ENCODE peak calls at places on chromosomes 13 and 19, in four cellular contexts. J is ovary, M is substantia nigra, Q is mammary epithelial cell. R is an unnamed sample.

GRCh38 chr19:33628921-33629825 is 7.4 kb downstream of the CHST8 start:
- DNase-seq in J (no peak), M (no peak), Q (no peak), R (no peak)

GRCh38 chr13:26719356-26719945 is 41.1 kb downstream of the GPR12 start:
- DNase-seq in J (no peak), M (no peak), Q (no peak), R (no peak)

GRCh38 chr19:13026478-13026999 is 31.3 kb downstream of the NFIX start:
- DNase-seq in J (no peak), M (no peak), Q (peak), R (no peak)

GRCh38 chr19:45767881-45768643 is 990 bp downstream of the SIX5 start:
- DNase-seq in J (peak), M (no peak), Q (peak), R (no peak)

GRCh38 chr13:112032186-112032835 is 34.6 kb upstream of the SOX1 start:
- DNase-seq in J (no peak), M (no peak), Q (peak), R (peak)

GRCh38 chr13:25821761-25822160 is 230.1 kb downstream of the SHISA2 start:
- DNase-seq in J (no peak), M (no peak), Q (no peak), R (no peak)

GRCh38 chr19:44282846-44283245 is 22.0 kb downstream of the ZNF235 start:
- DNase-seq in J (no peak), M (no peak), Q (peak), R (no peak)

GRCh38 chr13:97257800-97258799 is 36.0 kb downstream of the MBNL2 start:
- DNase-seq in J (no peak), M (no peak), Q (peak), R (no peak)

GRCh38 chr19:18373892-18374629 is 11.9 kb upstream of the GDF15 start:
- DNase-seq in J (peak), M (peak), Q (peak), R (peak)

GRCh38 chr13:23447927-23448326 is 14.4 kb upstream of the SACS start:
- DNase-seq in J (no peak), M (no peak), Q (no peak), R (no peak)

GRCh38 chr13:113418722-113419049 is 34.6 kb downstream of the ADPRHL1 start:
- DNase-seq in J (no peak), M (no peak), Q (no peak), R (no peak)

GRCh38 chr19:36807029-36807428 is 31.2 kb downstream of the ZNF790 start:
- DNase-seq in J (no peak), M (no peak), Q (no peak), R (no peak)

GRCh38 chr19:34363930-34364329 is 1.1 kb upstream of the GPI start:
- DNase-seq in J (no peak), M (no peak), Q (no peak), R (no peak)

GRCh38 chr13:40109324-40109958 is 454.0 kb downstream of the COG6 start:
- DNase-seq in J (no peak), M (no peak), Q (peak), R (peak)

GRCh38 chr13:100209857-100210580 is 121.1 kb downstream of the PCCA start:
- DNase-seq in J (no peak), M (no peak), Q (peak), R (no peak)

GRCh38 chr13:106083620-106084350 is 451.7 kb downstream of the EFNB2 start:
- DNase-seq in J (no peak), M (no peak), Q (peak), R (no peak)

DNA sequence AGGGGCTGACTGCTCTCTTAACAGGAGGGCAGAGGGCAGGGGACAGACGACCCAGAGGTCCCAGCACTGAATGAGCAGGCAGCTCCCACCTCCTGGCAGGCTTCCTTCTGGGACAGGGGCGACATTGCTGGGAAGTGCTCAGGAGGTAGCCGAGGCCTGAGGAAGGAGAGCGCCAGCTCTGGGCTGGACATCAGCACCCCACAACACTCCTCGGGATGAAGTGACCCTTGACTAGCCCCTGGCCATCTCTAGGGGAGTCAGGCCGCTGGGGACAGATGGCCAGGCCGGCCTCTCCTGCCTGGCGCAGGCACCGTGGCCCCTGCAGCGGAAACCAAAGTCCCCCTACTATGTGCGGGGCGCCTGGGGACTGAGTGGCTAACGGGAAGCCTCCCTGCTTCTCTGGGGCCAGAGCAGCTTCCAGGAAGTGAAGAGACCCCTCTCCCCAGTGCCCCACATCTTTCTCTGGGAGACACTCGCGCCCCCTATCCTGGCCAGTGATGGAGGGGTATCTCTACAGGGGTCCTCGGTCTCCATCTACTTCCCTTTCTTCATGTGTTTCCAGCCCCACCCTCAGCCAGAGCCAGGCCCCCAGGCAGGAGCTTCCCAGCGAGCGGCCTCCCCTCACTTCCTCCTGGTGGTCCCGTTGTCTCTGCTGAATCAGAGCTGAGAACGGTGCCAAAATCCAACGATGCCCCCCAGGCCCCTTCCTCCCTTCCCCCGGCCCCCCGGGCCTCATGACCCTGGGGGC is 10.0 kb downstream of the PRR36 start:
- DNase-seq in J (peak), M (no peak), Q (no peak), R (no peak)
- H3K27ac ChIP-seq in J (no peak), M (no peak), Q (no peak), R (no peak)

GRCh38 chr19:7926021-7926726 is at the start of gene CTXN1:
- DNase-seq in J (peak), M (no peak), Q (no peak), R (no peak)
- H3K27ac ChIP-seq in J (peak), M (no peak), Q (no peak), R (no peak)

DNA sequence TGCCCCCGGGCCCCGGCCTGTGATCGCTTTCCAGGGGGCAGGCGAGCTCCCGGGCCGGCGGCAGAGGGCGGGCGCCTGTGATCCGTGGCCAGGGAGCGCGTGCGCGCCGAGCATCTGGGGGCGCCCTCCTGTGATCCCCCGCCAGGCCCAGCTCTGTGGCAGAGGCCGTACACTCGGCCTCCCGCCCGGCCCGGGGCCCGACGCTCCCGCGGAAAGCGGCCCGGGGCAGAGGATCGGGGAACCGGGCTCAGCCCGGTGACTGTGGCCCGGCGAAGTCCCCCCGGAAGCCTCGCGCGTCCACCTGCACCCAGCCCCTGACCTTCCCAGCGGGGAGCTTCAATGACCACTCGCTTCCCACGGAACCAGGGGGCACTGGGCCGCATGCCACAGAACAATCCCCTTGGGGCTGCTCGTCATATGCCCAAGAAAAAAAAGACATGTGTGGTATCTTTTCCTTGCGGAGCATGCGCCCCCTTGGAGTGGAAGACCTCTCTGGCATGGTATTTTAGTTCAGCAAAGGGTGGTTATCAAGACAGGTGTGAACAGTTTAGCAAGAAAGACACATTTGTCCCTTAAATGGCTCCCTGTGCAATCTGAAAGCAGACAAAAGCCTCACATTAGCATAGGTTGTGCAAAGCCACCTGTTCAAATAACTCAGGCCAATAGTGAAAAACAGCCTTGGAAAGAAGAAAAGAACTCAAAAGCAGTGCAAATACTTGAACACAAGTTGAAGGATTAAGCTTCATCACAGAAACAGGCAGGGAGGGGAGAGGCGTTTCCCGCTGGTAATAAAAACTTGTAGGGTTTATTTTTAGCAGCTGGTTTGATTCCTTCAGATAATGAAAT is 290.8 kb upstream of the SOX21 start:
- DNase-seq in J (no peak), M (no peak), Q (no peak), R (no peak)
- H3K27ac ChIP-seq in J (no peak), M (no peak), Q (no peak), R (no peak)

DNA sequence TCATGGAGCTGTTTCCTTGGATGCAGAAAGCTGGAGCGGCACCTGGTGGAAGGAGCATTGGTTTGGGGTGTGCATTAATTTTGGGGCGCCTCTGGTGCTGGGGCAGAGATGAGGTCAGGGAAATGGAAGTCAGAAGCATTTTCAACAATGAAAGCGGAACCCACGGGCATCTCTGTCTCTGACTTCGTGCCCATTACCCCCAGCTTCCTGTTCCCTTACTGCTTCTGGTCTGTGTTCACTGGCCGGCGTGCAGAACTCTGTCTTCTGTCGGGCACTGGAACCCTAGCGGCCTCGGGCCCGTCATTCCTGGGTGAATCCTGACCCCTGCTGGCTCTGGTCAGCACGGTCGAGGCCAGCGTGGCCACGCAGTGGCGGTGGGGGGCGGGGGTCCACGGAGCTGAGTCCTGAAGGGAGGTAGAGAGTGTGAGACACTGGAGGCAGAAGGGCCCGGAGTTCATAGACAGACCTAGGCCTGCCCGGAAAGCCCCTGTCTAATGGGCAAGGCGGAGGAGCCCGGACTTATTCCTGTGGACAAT is 7.9 kb upstream of the LINGO3 start:
- DNase-seq in J (no peak), M (peak), Q (no peak), R (no peak)
- H3K27ac ChIP-seq in J (no peak), M (peak), Q (no peak), R (no peak)

GRCh38 chr13:45218689-45219088 is 17.8 kb upstream of the KCTD4 start:
- DNase-seq in J (no peak), M (no peak), Q (no peak), R (no peak)

GRCh38 chr13:45216193-45216592 is 15.3 kb upstream of the KCTD4 start:
- DNase-seq in J (no peak), M (no peak), Q (no peak), R (no peak)

GRCh38 chr13:45219938-45220375 is 19.1 kb upstream of the KCTD4 start:
- DNase-seq in J (no peak), M (no peak), Q (peak), R (peak)

GRCh38 chr13:45220403-45220802 is 19.6 kb upstream of the KCTD4 start:
- DNase-seq in J (no peak), M (no peak), Q (no peak), R (no peak)

DNA sequence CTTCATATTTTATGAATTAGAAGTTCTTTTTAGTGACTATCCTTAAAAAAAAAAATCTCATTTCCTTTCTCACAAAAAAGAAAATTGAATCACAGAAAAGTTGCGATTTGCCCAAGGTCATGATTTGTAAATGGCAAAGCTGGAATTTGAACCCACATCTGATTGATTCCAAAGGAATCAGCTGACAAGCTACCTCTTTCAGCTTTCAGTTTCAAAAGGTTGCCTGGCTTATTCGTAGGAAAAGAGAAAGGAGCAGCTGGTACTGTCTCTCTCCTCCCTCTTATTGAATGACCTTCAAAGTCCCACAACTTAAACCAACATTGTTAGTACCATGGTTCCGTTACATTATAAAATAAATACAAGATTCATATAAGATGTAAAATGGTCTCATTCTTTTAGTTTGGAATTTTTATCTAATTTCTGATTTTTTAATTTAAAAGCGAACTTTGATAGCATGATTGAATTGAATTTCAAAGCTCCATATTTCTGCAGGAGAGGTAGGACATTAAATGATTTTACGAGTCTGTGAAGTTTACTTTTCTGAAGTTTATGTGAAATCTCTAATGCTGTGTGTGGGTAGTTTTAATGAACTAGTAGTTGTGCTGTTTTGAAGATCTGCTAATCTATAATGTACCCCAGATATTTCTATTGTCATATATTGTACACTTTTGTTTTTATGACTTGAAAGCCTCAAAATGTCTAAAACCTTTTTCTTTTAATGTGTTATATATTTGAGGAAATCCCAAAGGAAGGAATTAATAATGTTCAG is 18.5 kb upstream of the KCTD4 start:
- DNase-seq in J (no peak), M (no peak), Q (no peak), R (no peak)
- H3K27ac ChIP-seq in J (no peak), M (no peak), Q (peak), R (peak)

GRCh38 chr19:7293795-7294570 is at the start of gene INSR:
- DNase-seq in J (peak), M (peak), Q (peak), R (peak)
- H3K27ac ChIP-seq in J (peak), M (peak), Q (no peak), R (no peak)

GRCh38 chr19:2188708-2189385 is 25.1 kb downstream of the DOT1L start:
- DNase-seq in J (no peak), M (no peak), Q (no peak), R (no peak)

GRCh38 chr19:2184422-2185012 is 20.8 kb downstream of the DOT1L start:
- DNase-seq in J (no peak), M (no peak), Q (no peak), R (no peak)

GRCh38 chr19:2186071-2186846 is 22.5 kb downstream of the DOT1L start:
- DNase-seq in J (peak), M (no peak), Q (no peak), R (no peak)

GRCh38 chr19:2187164-2187563 is 23.4 kb downstream of the DOT1L start:
- DNase-seq in J (no peak), M (no peak), Q (no peak), R (no peak)

GRCh38 chr19:2185734-2186070 is 22.0 kb downstream of the DOT1L start:
- DNase-seq in J (no peak), M (no peak), Q (no peak), R (no peak)
- H3K27ac ChIP-seq in J (peak), M (no peak), Q (no peak), R (no peak)

DNA sequence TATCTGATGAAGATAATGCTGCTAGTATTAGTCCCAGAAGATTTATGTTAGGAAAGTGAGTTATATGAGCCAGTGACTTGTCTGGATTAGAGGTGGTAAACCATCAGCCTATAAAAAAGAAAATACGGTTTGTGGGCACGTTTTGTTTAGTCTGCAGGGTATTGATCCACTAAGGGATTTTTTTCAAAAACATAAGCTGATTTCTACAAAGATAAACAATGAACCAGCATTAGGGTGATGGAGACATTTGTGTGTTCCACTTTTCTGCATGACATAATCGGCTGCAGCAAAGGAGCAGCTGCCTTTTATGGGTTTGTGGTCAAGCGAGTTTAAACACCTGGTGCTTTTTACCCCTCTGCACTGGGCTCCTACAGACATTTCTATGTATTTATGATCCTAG is 836.4 kb upstream of the GPC6 start:
- DNase-seq in J (no peak), M (no peak), Q (no peak), R (no peak)
- H3K27ac ChIP-seq in J (no peak), M (no peak), Q (no peak), R (no peak)

R was measured in epithelial cell of prostate.